ENCODE peak calls at places on chromosome 22, in four cellular contexts. V, C, B and E are unnamed samples.

GRCh38 chr22:23137905-23138520 is 3.8 kb downstream of the RSPH14 start:
- DNase-seq in V (no peak), C (no peak), B (peak; percentile 38), E (no peak)

GRCh38 chr22:45738206-45738605 is 66.6 kb downstream of the ATXN10 start:
- DNase-seq in V (no peak), C (no peak), B (peak; percentile 49), E (no peak)

GRCh38 chr22:17120711-17121234 is 387 bp downstream of the TMEM121B start:
- DNase-seq in V (no peak), C (no peak), B (no peak), E (peak; percentile 94)

GRCh38 chr22:32005453-32005852 is 37.6 kb upstream of the SLC5A1 start:
- DNase-seq in V (no peak), C (no peak), B (peak; percentile 26), E (no peak)

GRCh38 chr22:47033648-47034000 is 271.2 kb downstream of the TBC1D22A start:
- DNase-seq in V (no peak), C (no peak), B (no peak), E (no peak)

GRCh38 chr22:38569972-38570840 is at the start of gene DMC1:
- DNase-seq in V (peak; percentile 82), C (peak; percentile 18), B (peak; percentile 78), E (peak; percentile 64)

GRCh38 chr22:43530864-43531201 is 119.0 kb downstream of the MPPED1 start:
- DNase-seq in V (peak; percentile 70), C (no peak), B (no peak), E (peak; percentile 57)

GRCh38 chr22:42299586-42300285 is 29.3 kb upstream of the TCF20 start:
- DNase-seq in V (no peak), C (no peak), B (no peak), E (no peak)

GRCh38 chr22:29617922-29618629 is 14.6 kb downstream of the NF2 start:
- DNase-seq in V (no peak), C (no peak), B (peak; percentile 46), E (no peak)

GRCh38 chr22:37533995-37534394 is 14.8 kb upstream of the CARD10 start:
- DNase-seq in V (no peak), C (no peak), B (peak; percentile 77), E (no peak)

GRCh38 chr22:40415531-40416266 is 45.3 kb downstream of the SGSM3 start:
- DNase-seq in V (no peak), C (no peak), B (no peak), E (peak; percentile 82)

GRCh38 chr22:41576877-41577276 is 12.8 kb downstream of the PMM1 start:
- DNase-seq in V (no peak), C (no peak), B (peak; percentile 58), E (no peak)

GRCh38 chr22:23305922-23306374 is 125.6 kb downstream of the BCR start:
- DNase-seq in V (peak; percentile 81), C (no peak), B (peak; percentile 96), E (peak; percentile 90)

GRCh38 chr22:24521791-24522245 is 26.7 kb downstream of the UPB1 start:
- DNase-seq in V (no peak), C (no peak), B (peak; percentile 77), E (peak; percentile 85)

GRCh38 chr22:17158568-17159503 is at the start of gene HDHD5:
- DNase-seq in V (peak; percentile 89), C (peak; percentile 46), B (peak; percentile 86), E (peak; percentile 91)